ENCODE peak calls at places on chromosomes 7 and 10, in eight cellular contexts. One of them, this sample, is unnamed.

GRCh38 chr7:47475880-47476227 is 106.1 kb downstream of the TNS3 start:
- DNase-seq in M059J: no peak
- DNase-seq in hypothalamus: no peak
- DNase-seq in GM20000: no peak
- DNase-seq in GM03348: no peak
- DNase-seq in fibroblast of the aortic adventitia: no peak
- DNase-seq in upper lobe of left lung: no peak
- DNase-seq in stimulated activated CD4-positive, alpha-beta T cell treated with anti-CD3 and anti-CD28 coated beads, Interleukin-2, amount 100 ng/mL, for 48 hours: no peak
- DNase-seq in this sample: no peak

GRCh38 chr10:72066318-72067284 is 21.8 kb downstream of the SPOCK2 start:
- DNase-seq in M059J: peak; percentile 29
- DNase-seq in hypothalamus: no peak
- DNase-seq in GM20000: no peak
- DNase-seq in GM03348: no peak
- DNase-seq in fibroblast of the aortic adventitia: no peak
- DNase-seq in upper lobe of left lung: no peak
- DNase-seq in stimulated activated CD4-positive, alpha-beta T cell treated with anti-CD3 and anti-CD28 coated beads, Interleukin-2, amount 100 ng/mL, for 48 hours: no peak
- DNase-seq in this sample: no peak

GRCh38 chr10:126878594-126878993 is 26.6 kb upstream of the DOCK1 start:
- DNase-seq in M059J: no peak
- DNase-seq in hypothalamus: no peak
- DNase-seq in GM20000: no peak
- DNase-seq in GM03348: no peak
- DNase-seq in fibroblast of the aortic adventitia: no peak
- DNase-seq in upper lobe of left lung: no peak
- DNase-seq in stimulated activated CD4-positive, alpha-beta T cell treated with anti-CD3 and anti-CD28 coated beads, Interleukin-2, amount 100 ng/mL, for 48 hours: no peak
- DNase-seq in this sample: no peak

GRCh38 chr10:1287493-1288480 is 231.6 kb downstream of the WDR37 start:
- DNase-seq in M059J: no peak
- DNase-seq in hypothalamus: no peak
- DNase-seq in GM20000: no peak
- DNase-seq in GM03348: no peak
- DNase-seq in fibroblast of the aortic adventitia: no peak
- DNase-seq in upper lobe of left lung: no peak
- DNase-seq in stimulated activated CD4-positive, alpha-beta T cell treated with anti-CD3 and anti-CD28 coated beads, Interleukin-2, amount 100 ng/mL, for 48 hours: no peak
- DNase-seq in this sample: no peak

GRCh38 chr7:40306025-40306424 is 171.2 kb downstream of the SUGCT start:
- DNase-seq in M059J: no peak
- DNase-seq in hypothalamus: no peak
- DNase-seq in GM20000: no peak
- DNase-seq in GM03348: no peak
- DNase-seq in fibroblast of the aortic adventitia: peak; percentile 32
- DNase-seq in upper lobe of left lung: no peak
- DNase-seq in stimulated activated CD4-positive, alpha-beta T cell treated with anti-CD3 and anti-CD28 coated beads, Interleukin-2, amount 100 ng/mL, for 48 hours: no peak
- DNase-seq in this sample: no peak

GRCh38 chr7:157811946-157812345 is 475.1 kb downstream of the DNAJB6 start:
- DNase-seq in M059J: no peak
- DNase-seq in hypothalamus: no peak
- DNase-seq in GM20000: no peak
- DNase-seq in GM03348: no peak
- DNase-seq in fibroblast of the aortic adventitia: no peak
- DNase-seq in upper lobe of left lung: no peak
- DNase-seq in stimulated activated CD4-positive, alpha-beta T cell treated with anti-CD3 and anti-CD28 coated beads, Interleukin-2, amount 100 ng/mL, for 48 hours: no peak
- DNase-seq in this sample: no peak

GRCh38 chr7:6614941-6615737 is at the start of gene ZNF853:
- DNase-seq in M059J: no peak
- DNase-seq in hypothalamus: no peak
- DNase-seq in GM20000: no peak
- DNase-seq in GM03348: no peak
- DNase-seq in fibroblast of the aortic adventitia: no peak
- DNase-seq in upper lobe of left lung: no peak
- DNase-seq in stimulated activated CD4-positive, alpha-beta T cell treated with anti-CD3 and anti-CD28 coated beads, Interleukin-2, amount 100 ng/mL, for 48 hours: no peak
- DNase-seq in this sample: peak; percentile 22

GRCh38 chr7:1385809-1386622 is 73.3 kb downstream of the MICALL2 start:
- DNase-seq in M059J: no peak
- DNase-seq in hypothalamus: no peak
- DNase-seq in GM20000: no peak
- DNase-seq in GM03348: no peak
- DNase-seq in fibroblast of the aortic adventitia: no peak
- DNase-seq in upper lobe of left lung: no peak
- DNase-seq in stimulated activated CD4-positive, alpha-beta T cell treated with anti-CD3 and anti-CD28 coated beads, Interleukin-2, amount 100 ng/mL, for 48 hours: no peak
- DNase-seq in this sample: no peak

GRCh38 chr10:11024596-11024995 is 6.9 kb downstream of the CELF2 start:
- DNase-seq in M059J: no peak
- DNase-seq in hypothalamus: no peak
- DNase-seq in GM20000: no peak
- DNase-seq in GM03348: peak; percentile 26
- DNase-seq in fibroblast of the aortic adventitia: peak; percentile 69
- DNase-seq in upper lobe of left lung: no peak
- DNase-seq in stimulated activated CD4-positive, alpha-beta T cell treated with anti-CD3 and anti-CD28 coated beads, Interleukin-2, amount 100 ng/mL, for 48 hours: no peak
- DNase-seq in this sample: no peak

GRCh38 chr7:4797858-4798705 is 22.7 kb downstream of the AP5Z1 start:
- DNase-seq in M059J: no peak
- DNase-seq in hypothalamus: no peak
- DNase-seq in GM20000: peak; percentile 90
- DNase-seq in GM03348: peak; percentile 87
- DNase-seq in fibroblast of the aortic adventitia: peak; percentile 37
- DNase-seq in upper lobe of left lung: no peak
- DNase-seq in stimulated activated CD4-positive, alpha-beta T cell treated with anti-CD3 and anti-CD28 coated beads, Interleukin-2, amount 100 ng/mL, for 48 hours: peak; percentile 70
- DNase-seq in this sample: no peak

GRCh38 chr7:34091330-34091917 is 186.1 kb downstream of the BMPER start:
- DNase-seq in M059J: peak; percentile 34
- DNase-seq in hypothalamus: no peak
- DNase-seq in GM20000: no peak
- DNase-seq in GM03348: peak; percentile 60
- DNase-seq in fibroblast of the aortic adventitia: peak; percentile 82
- DNase-seq in upper lobe of left lung: no peak
- DNase-seq in stimulated activated CD4-positive, alpha-beta T cell treated with anti-CD3 and anti-CD28 coated beads, Interleukin-2, amount 100 ng/mL, for 48 hours: no peak
- DNase-seq in this sample: peak; percentile 10

GRCh38 chr10:49144021-49144720 is 10.3 kb upstream of the FAM170B start:
- DNase-seq in M059J: no peak
- DNase-seq in hypothalamus: no peak
- DNase-seq in GM20000: no peak
- DNase-seq in GM03348: peak; percentile 45
- DNase-seq in fibroblast of the aortic adventitia: no peak
- DNase-seq in upper lobe of left lung: no peak
- DNase-seq in stimulated activated CD4-positive, alpha-beta T cell treated with anti-CD3 and anti-CD28 coated beads, Interleukin-2, amount 100 ng/mL, for 48 hours: no peak
- DNase-seq in this sample: no peak

GRCh38 chr7:6271694-6272371 is 591 bp downstream of the CYTH3 start:
- DNase-seq in M059J: no peak
- DNase-seq in hypothalamus: no peak
- DNase-seq in GM20000: peak; percentile 61
- DNase-seq in GM03348: no peak
- DNase-seq in fibroblast of the aortic adventitia: no peak
- DNase-seq in upper lobe of left lung: no peak
- DNase-seq in stimulated activated CD4-positive, alpha-beta T cell treated with anti-CD3 and anti-CD28 coated beads, Interleukin-2, amount 100 ng/mL, for 48 hours: no peak
- DNase-seq in this sample: peak; percentile 16

GRCh38 chr10:82757397-82757796 is 882.4 kb downstream of the NRG3 start:
- DNase-seq in M059J: no peak
- DNase-seq in hypothalamus: no peak
- DNase-seq in GM20000: no peak
- DNase-seq in GM03348: no peak
- DNase-seq in fibroblast of the aortic adventitia: no peak
- DNase-seq in upper lobe of left lung: no peak
- DNase-seq in stimulated activated CD4-positive, alpha-beta T cell treated with anti-CD3 and anti-CD28 coated beads, Interleukin-2, amount 100 ng/mL, for 48 hours: no peak
- DNase-seq in this sample: no peak

GRCh38 chr7:77570330-77571011 is 33.4 kb downstream of the PTPN12 start:
- DNase-seq in M059J: peak; percentile 70
- DNase-seq in hypothalamus: no peak
- DNase-seq in GM20000: no peak
- DNase-seq in GM03348: peak; percentile 75
- DNase-seq in fibroblast of the aortic adventitia: peak; percentile 58
- DNase-seq in upper lobe of left lung: no peak
- DNase-seq in stimulated activated CD4-positive, alpha-beta T cell treated with anti-CD3 and anti-CD28 coated beads, Interleukin-2, amount 100 ng/mL, for 48 hours: no peak
- DNase-seq in this sample: no peak

GRCh38 chr10:1274098-1274745 is 218.0 kb downstream of the WDR37 start:
- DNase-seq in M059J: no peak
- DNase-seq in hypothalamus: no peak
- DNase-seq in GM20000: no peak
- DNase-seq in GM03348: no peak
- DNase-seq in fibroblast of the aortic adventitia: no peak
- DNase-seq in upper lobe of left lung: no peak
- DNase-seq in stimulated activated CD4-positive, alpha-beta T cell treated with anti-CD3 and anti-CD28 coated beads, Interleukin-2, amount 100 ng/mL, for 48 hours: no peak
- DNase-seq in this sample: no peak

GRCh38 chr7:1946025-1946424 is 275.9 kb downstream of the ELFN1 start:
- DNase-seq in M059J: no peak
- DNase-seq in hypothalamus: no peak
- DNase-seq in GM20000: no peak
- DNase-seq in GM03348: no peak
- DNase-seq in fibroblast of the aortic adventitia: no peak
- DNase-seq in upper lobe of left lung: no peak
- DNase-seq in stimulated activated CD4-positive, alpha-beta T cell treated with anti-CD3 and anti-CD28 coated beads, Interleukin-2, amount 100 ng/mL, for 48 hours: no peak
- DNase-seq in this sample: no peak

GRCh38 chr7:69526570-69526969 is 71.7 kb upstream of the AUTS2 start:
- DNase-seq in M059J: no peak
- DNase-seq in hypothalamus: no peak
- DNase-seq in GM20000: no peak
- DNase-seq in GM03348: no peak
- DNase-seq in fibroblast of the aortic adventitia: no peak
- DNase-seq in upper lobe of left lung: no peak
- DNase-seq in stimulated activated CD4-positive, alpha-beta T cell treated with anti-CD3 and anti-CD28 coated beads, Interleukin-2, amount 100 ng/mL, for 48 hours: no peak
- DNase-seq in this sample: no peak

GRCh38 chr7:158734861-158735260 is 30.3 kb upstream of the NCAPG2 start:
- DNase-seq in M059J: no peak
- DNase-seq in hypothalamus: no peak
- DNase-seq in GM20000: no peak
- DNase-seq in GM03348: no peak
- DNase-seq in fibroblast of the aortic adventitia: peak; percentile 8
- DNase-seq in upper lobe of left lung: no peak
- DNase-seq in stimulated activated CD4-positive, alpha-beta T cell treated with anti-CD3 and anti-CD28 coated beads, Interleukin-2, amount 100 ng/mL, for 48 hours: no peak
- DNase-seq in this sample: no peak

This sample was measured in NCI-H345.